ENCODE peak calls at places on chromosome 13, in nine cellular contexts. A is adrenal gland; X is hepatocyte; Y is lower lobe of right lung; O is tibial nerve; K is uterus; B is IMR-90; P is CD4-positive, alpha-beta memory T cell; C is heart right ventricle. T is an unnamed sample.

GRCh38 chr13:45909089-45909488 is 57.5 kb upstream of the SIAH3 start:
- DNase-seq in Y (no peak), B (no peak), C (no peak), O (no peak), K (no peak), A (no peak), X (no peak), P (no peak), T (no peak)

GRCh38 chr13:50015263-50015662 is at the start of gene KCNRG:
- DNase-seq in O (no peak), X (no peak), C (no peak), B (peak; percentile 39), A (no peak), P (no peak), Y (no peak), K (no peak), T (no peak)

GRCh38 chr13:39244561-39245230 is 206.4 kb downstream of the NHLRC3 start:
- DNase-seq in P (no peak), C (no peak), O (no peak), Y (no peak), A (no peak), B (no peak), X (no peak), K (no peak), T (no peak)

GRCh38 chr13:98885605-98886004 is 92.3 kb downstream of the DOCK9 start:
- DNase-seq in K (no peak), Y (no peak), X (no peak), O (no peak), P (no peak), B (no peak), A (no peak), C (no peak), T (no peak)

GRCh38 chr13:34926513-34926912 is 15.6 kb upstream of the NBEA start:
- DNase-seq in P (no peak), K (no peak), A (no peak), B (peak; percentile 47), O (no peak), Y (no peak), X (peak; percentile 66), C (no peak), T (no peak)

GRCh38 chr13:50910483-50910805 is 853 bp downstream of the RNASEH2B start:
- DNase-seq in P (no peak), X (no peak), Y (no peak), C (peak; percentile 36), A (peak; percentile 42), B (peak; percentile 42), K (no peak), O (peak; percentile 16), T (no peak)

GRCh38 chr13:66994498-66995365 is 235.4 kb downstream of the PCDH9 start:
- DNase-seq in B (no peak), C (no peak), K (no peak), X (no peak), Y (no peak), O (no peak), A (no peak), P (no peak), T (no peak)

GRCh38 chr13:89746554-89746953 is 1600.9 kb upstream of the MIR17HG start:
- DNase-seq in Y (no peak), P (no peak), X (no peak), O (no peak), B (no peak), C (no peak), A (no peak), K (no peak), T (no peak)

GRCh38 chr13:106291006-106291405 is 244.5 kb downstream of the EFNB2 start:
- DNase-seq in K (no peak), A (no peak), B (peak; percentile 76), P (no peak), O (no peak), Y (no peak), C (no peak), X (no peak), T (no peak)

GRCh38 chr13:99671746-99672145 is 170.5 kb downstream of the TM9SF2 start:
- DNase-seq in Y (no peak), A (no peak), C (no peak), O (no peak), X (no peak), P (no peak), B (no peak), K (no peak), T (no peak)

GRCh38 chr13:48142437-48142836 is 47.5 kb upstream of the MED4 start:
- DNase-seq in Y (no peak), A (no peak), P (no peak), O (no peak), B (no peak), K (no peak), C (no peak), X (no peak), T (no peak)

GRCh38 chr13:31538067-31539042 is 201.0 kb upstream of the RXFP2 start:
- DNase-seq in C (no peak), Y (no peak), X (peak; percentile 58), K (no peak), A (no peak), P (no peak), O (no peak), B (peak; percentile 45), T (no peak)

GRCh38 chr13:89465366-89465765 is 1794.2 kb downstream of the SLITRK5 start:
- DNase-seq in B (no peak), P (no peak), A (no peak), C (no peak), O (no peak), Y (no peak), X (no peak), K (no peak), T (no peak)

GRCh38 chr13:29497137-29497654 is 98.3 kb downstream of the SLC7A1 start:
- DNase-seq in O (no peak), X (no peak), P (no peak), K (no peak), A (no peak), C (peak; percentile 84), Y (no peak), B (peak; percentile 65), T (no peak)

GRCh38 chr13:99996177-99996705 is 14.7 kb downstream of the ZIC2 start:
- DNase-seq in C (no peak), P (no peak), A (no peak), X (no peak), K (no peak), Y (no peak), B (no peak), O (no peak), T (no peak)

DNA sequence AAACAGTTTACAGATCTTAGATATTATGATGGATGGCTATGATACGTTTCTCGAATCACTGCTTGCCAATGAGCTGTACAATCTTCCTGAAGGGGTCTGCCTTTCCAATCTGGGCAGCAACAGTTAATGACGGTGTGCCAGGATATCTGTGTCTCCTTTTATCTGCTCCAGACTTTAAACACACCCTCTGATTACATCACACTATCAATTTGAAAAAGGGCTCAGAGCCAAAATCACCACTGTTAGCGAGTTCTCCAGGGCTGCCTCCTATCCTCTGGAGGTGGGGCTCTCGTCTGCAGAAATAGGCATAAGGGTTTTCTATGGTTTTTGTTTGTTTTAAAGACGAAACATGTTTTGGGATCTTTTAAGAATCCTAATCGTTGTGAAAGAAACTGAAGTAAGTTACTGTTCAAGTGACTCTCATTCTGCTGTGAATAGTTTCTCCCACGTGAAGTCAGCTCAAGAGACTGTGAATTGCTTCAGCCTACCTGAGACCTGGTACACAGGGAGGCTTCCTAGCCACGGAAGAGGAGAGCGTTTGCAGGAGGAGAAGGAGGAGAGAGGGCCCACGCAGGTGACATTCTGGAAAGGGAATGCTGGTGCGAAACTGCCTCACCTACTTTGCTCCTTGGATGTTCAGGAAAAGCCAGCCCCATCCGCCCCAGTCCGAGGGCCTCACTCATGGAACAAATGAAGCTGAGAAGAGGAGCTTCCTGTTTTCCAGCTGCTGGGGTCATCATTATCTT is 15.2 kb upstream of the GJA3 start:
- DNase-seq in C (no peak), P (no peak), A (no peak), K (no peak), O (no peak), X (no peak), B (no peak), Y (no peak), T (no peak)
- H3K27me3 ChIP-seq in C (peaks cover 66% of the 10 kb centered on the region), P (peaks cover 16% of the 10 kb centered on the region), A (peaks cover 32% of the 10 kb centered on the region), K (no peaks in the 10 kb centered on the region), O (no peaks in the 10 kb centered on the region), X (no peaks in the 10 kb centered on the region), B (peaks cover 6% of the 10 kb centered on the region), Y (peaks cover 40% of the 10 kb centered on the region), T (no peaks in the 10 kb centered on the region)

GRCh38 chr13:94701313-94702180 is 10.8 kb downstream of the SOX21 start:
- DNase-seq in K (no peak), P (no peak), A (no peak), X (no peak), B (no peak), O (no peak), C (no peak), Y (no peak), T (no peak)
- H3K27me3 ChIP-seq in K (no peaks in the 10 kb centered on the region), P (peaks cover 28% of the 10 kb centered on the region), A (peaks cover 70% of the 10 kb centered on the region), X (peaks cover 97% of the 10 kb centered on the region), B (peaks cover 78% of the 10 kb centered on the region), O (no peaks in the 10 kb centered on the region), C (peaks cover 100% of the 10 kb centered on the region), Y (peaks cover 84% of the 10 kb centered on the region), T (no peaks in the 10 kb centered on the region)

DNA sequence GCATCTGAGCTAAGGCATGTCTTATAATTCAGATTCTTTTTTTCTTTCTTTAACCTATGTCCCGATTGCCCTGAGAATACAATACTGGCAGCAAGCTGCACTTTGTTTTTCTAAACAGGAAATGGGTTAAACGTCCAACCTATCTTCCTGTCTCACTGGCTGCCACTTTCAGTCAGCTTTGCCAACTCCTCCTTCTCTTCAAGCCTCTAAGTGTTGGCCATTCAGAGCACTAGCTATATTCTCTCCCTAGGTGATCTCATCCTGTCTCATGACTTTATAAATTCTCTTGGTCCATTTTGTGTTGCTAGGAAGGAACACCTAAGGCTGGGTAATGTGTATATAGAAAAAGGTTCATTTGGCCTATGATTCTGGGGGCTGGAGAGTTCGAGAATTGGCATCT is 109.5 kb upstream of the TSC22D1 start:
- DNase-seq in P (no peak), K (no peak), B (no peak), C (no peak), O (no peak), X (no peak), A (no peak), Y (no peak), T (no peak)
- H3K27me3 ChIP-seq in P (no peaks in the 10 kb centered on the region), K (no peaks in the 10 kb centered on the region), B (no peaks in the 10 kb centered on the region), C (no peaks in the 10 kb centered on the region), O (no peaks in the 10 kb centered on the region), X (no peaks in the 10 kb centered on the region), A (no peaks in the 10 kb centered on the region), Y (no peaks in the 10 kb centered on the region), T (no peaks in the 10 kb centered on the region)

DNA sequence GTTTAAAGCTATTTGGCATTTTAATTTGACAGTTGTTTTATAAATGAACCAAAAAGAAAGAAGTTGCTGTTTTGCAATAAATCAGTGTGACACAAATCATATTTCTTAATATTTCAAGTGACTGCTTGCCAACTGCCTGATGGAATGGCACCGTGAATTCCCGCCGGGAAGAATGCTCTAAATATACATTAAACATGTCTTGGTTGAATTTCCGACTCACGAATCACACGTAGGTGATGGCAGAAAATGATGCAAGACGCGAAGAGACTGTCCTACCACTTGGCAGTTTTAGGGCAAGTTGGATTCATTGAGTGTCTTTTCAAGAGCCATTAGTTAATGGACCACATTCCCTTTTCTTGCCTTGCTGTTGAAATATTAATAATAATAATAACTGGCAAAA is 3.1 kb upstream of the GJB2 start:
- DNase-seq in B (no peak), O (no peak), Y (no peak), X (no peak), C (no peak), K (no peak), A (no peak), P (no peak), T (no peak)
- H3K27me3 ChIP-seq in B (peaks cover 72% of the 10 kb centered on the region), O (no peaks in the 10 kb centered on the region), Y (peaks cover 63% of the 10 kb centered on the region), X (peaks cover 52% of the 10 kb centered on the region), C (peaks cover 64% of the 10 kb centered on the region), K (peaks cover 13% of the 10 kb centered on the region), A (peaks cover 41% of the 10 kb centered on the region), P (peaks cover 48% of the 10 kb centered on the region), T (no peaks in the 10 kb centered on the region)